ENCODE peak calls at places on chromosome 15, in five cellular contexts. One of them, this sample, is unnamed.

GRCh38 chr15:101351736-101352135 is 56.7 kb upstream of the SNRPA1 start:
- DNase-seq in uterus: no peak
- DNase-seq in IMR-90: no peak
- DNase-seq in ovary: no peak
- DNase-seq in vagina: no peak
- DNase-seq in this sample: no peak

GRCh38 chr15:73005450-73005849 is 46.8 kb upstream of the NEO1 start:
- DNase-seq in uterus: no peak
- DNase-seq in IMR-90: no peak
- DNase-seq in ovary: no peak
- DNase-seq in vagina: no peak
- DNase-seq in this sample: no peak

GRCh38 chr15:60720084-60720483 is 241.1 kb upstream of the ICE2 start:
- DNase-seq in uterus: no peak
- DNase-seq in IMR-90: no peak
- DNase-seq in ovary: no peak
- DNase-seq in vagina: no peak
- DNase-seq in this sample: no peak

GRCh38 chr15:32956006-32956405 is 238.2 kb downstream of the GREM1 start:
- DNase-seq in uterus: no peak
- DNase-seq in IMR-90: peak; percentile 95
- DNase-seq in ovary: no peak
- DNase-seq in vagina: no peak
- DNase-seq in this sample: no peak

GRCh38 chr15:44798815-44799214 is 62.5 kb downstream of the TRIM69 start:
- DNase-seq in uterus: no peak
- DNase-seq in IMR-90: no peak
- DNase-seq in ovary: no peak
- DNase-seq in vagina: no peak
- DNase-seq in this sample: no peak

GRCh38 chr15:97745481-97746071 is 214.9 kb upstream of the ARRDC4 start:
- DNase-seq in uterus: no peak
- DNase-seq in IMR-90: no peak
- DNase-seq in ovary: no peak
- DNase-seq in vagina: no peak
- DNase-seq in this sample: no peak

GRCh38 chr15:82919231-82919886 is 33.2 kb downstream of the HOMER2 start:
- DNase-seq in uterus: no peak
- DNase-seq in IMR-90: no peak
- DNase-seq in ovary: peak; percentile 53
- DNase-seq in vagina: no peak
- DNase-seq in this sample: peak; percentile 88

GRCh38 chr15:64847448-64847847 is 5.7 kb downstream of the PLEKHO2 start:
- DNase-seq in uterus: no peak
- DNase-seq in IMR-90: no peak
- DNase-seq in ovary: no peak
- DNase-seq in vagina: no peak
- DNase-seq in this sample: no peak

GRCh38 chr15:43516185-43516584 is 1.2 kb upstream of the MAP1A start:
- DNase-seq in uterus: peak; percentile 55
- DNase-seq in IMR-90: no peak
- DNase-seq in ovary: peak; percentile 72
- DNase-seq in vagina: peak; percentile 86
- DNase-seq in this sample: no peak

GRCh38 chr15:88900309-88900981 is 5.1 kb upstream of the HAPLN3 start:
- DNase-seq in uterus: no peak
- DNase-seq in IMR-90: peak; percentile 58
- DNase-seq in ovary: no peak
- DNase-seq in vagina: no peak
- DNase-seq in this sample: no peak

GRCh38 chr15:27796405-27797085 is 302.6 kb downstream of the OCA2 start:
- DNase-seq in uterus: no peak
- DNase-seq in IMR-90: no peak
- DNase-seq in ovary: no peak
- DNase-seq in vagina: no peak
- DNase-seq in this sample: no peak

GRCh38 chr15:42143866-42144625 is 12.4 kb downstream of the PLA2G4F start:
- DNase-seq in uterus: no peak
- DNase-seq in IMR-90: no peak
- DNase-seq in ovary: no peak
- DNase-seq in vagina: no peak
- DNase-seq in this sample: peak; percentile 25

GRCh38 chr15:23073890-23074631 is 34.7 kb upstream of the TUBGCP5 start:
- DNase-seq in uterus: no peak
- DNase-seq in IMR-90: no peak
- DNase-seq in ovary: no peak
- DNase-seq in vagina: no peak
- DNase-seq in this sample: peak; percentile 59

GRCh38 chr15:98881526-98882517 is 125.8 kb downstream of the PGPEP1L start:
- DNase-seq in uterus: peak; percentile 53
- DNase-seq in IMR-90: peak; percentile 72
- DNase-seq in ovary: peak; percentile 56
- DNase-seq in vagina: no peak
- DNase-seq in this sample: no peak

GRCh38 chr15:38612159-38612863 is 47.7 kb upstream of the RASGRP1 start:
- DNase-seq in uterus: no peak
- DNase-seq in IMR-90: no peak
- DNase-seq in ovary: no peak
- DNase-seq in vagina: no peak
- DNase-seq in this sample: no peak

GRCh38 chr15:29376580-29376979 is 107.0 kb upstream of the NSMCE3 start:
- DNase-seq in uterus: no peak
- DNase-seq in IMR-90: no peak
- DNase-seq in ovary: no peak
- DNase-seq in vagina: no peak
- DNase-seq in this sample: no peak

GRCh38 chr15:58214941-58215340 is 76.8 kb downstream of the AQP9 start:
- DNase-seq in uterus: no peak
- DNase-seq in IMR-90: no peak
- DNase-seq in ovary: no peak
- DNase-seq in vagina: no peak
- DNase-seq in this sample: no peak

GRCh38 chr15:98292442-98293240 is 332.1 kb downstream of the ARRDC4 start:
- DNase-seq in uterus: no peak
- DNase-seq in IMR-90: no peak
- DNase-seq in ovary: no peak
- DNase-seq in vagina: peak; percentile 79
- DNase-seq in this sample: no peak

GRCh38 chr15:86872782-86873181 is 793.1 kb downstream of the AGBL1 start:
- DNase-seq in uterus: no peak
- DNase-seq in IMR-90: no peak
- DNase-seq in ovary: no peak
- DNase-seq in vagina: no peak
- DNase-seq in this sample: no peak

GRCh38 chr15:25501828-25502446 is 63.1 kb upstream of the UBE3A start:
- DNase-seq in uterus: no peak
- DNase-seq in IMR-90: peak; percentile 41
- DNase-seq in ovary: no peak
- DNase-seq in vagina: no peak
- DNase-seq in this sample: no peak

GRCh38 chr15:71810256-71811035 is at the start of gene NR2E3:
- DNase-seq in uterus: no peak
- DNase-seq in IMR-90: no peak
- DNase-seq in ovary: no peak
- DNase-seq in vagina: no peak
- DNase-seq in this sample: no peak

GRCh38 chr15:56243117-56243773 is 434 bp downstream of the RFX7 start:
- DNase-seq in uterus: peak; percentile 43
- DNase-seq in IMR-90: peak; percentile 26
- DNase-seq in ovary: peak; percentile 29
- DNase-seq in vagina: no peak
- DNase-seq in this sample: peak; percentile 20

GRCh38 chr15:94476681-94477080 is 245.3 kb downstream of the MCTP2 start:
- DNase-seq in uterus: no peak
- DNase-seq in IMR-90: no peak
- DNase-seq in ovary: no peak
- DNase-seq in vagina: no peak
- DNase-seq in this sample: no peak

GRCh38 chr15:99441871-99442267 is 123.9 kb upstream of the MEF2A start:
- DNase-seq in uterus: no peak
- DNase-seq in IMR-90: no peak
- DNase-seq in ovary: no peak
- DNase-seq in vagina: no peak
- DNase-seq in this sample: no peak

GRCh38 chr15:31212956-31213694 is 111.6 kb upstream of the TRPM1 start:
- DNase-seq in uterus: no peak
- DNase-seq in IMR-90: no peak
- DNase-seq in ovary: no peak
- DNase-seq in vagina: no peak
- DNase-seq in this sample: no peak

GRCh38 chr15:75551076-75551475 is 28.0 kb downstream of the PTPN9 start:
- DNase-seq in uterus: no peak
- DNase-seq in IMR-90: no peak
- DNase-seq in ovary: no peak
- DNase-seq in vagina: no peak
- DNase-seq in this sample: no peak

GRCh38 chr15:57541805-57542504 is 49.7 kb upstream of the MYZAP start:
- DNase-seq in uterus: peak; percentile 80
- DNase-seq in IMR-90: peak; percentile 75
- DNase-seq in ovary: peak; percentile 72
- DNase-seq in vagina: peak; percentile 91
- DNase-seq in this sample: no peak

GRCh38 chr15:57591822-57592367 is at the start of gene MYZAP:
- DNase-seq in uterus: peak; percentile 38
- DNase-seq in IMR-90: no peak
- DNase-seq in ovary: peak; percentile 32
- DNase-seq in vagina: no peak
- DNase-seq in this sample: peak; percentile 69

DNA sequence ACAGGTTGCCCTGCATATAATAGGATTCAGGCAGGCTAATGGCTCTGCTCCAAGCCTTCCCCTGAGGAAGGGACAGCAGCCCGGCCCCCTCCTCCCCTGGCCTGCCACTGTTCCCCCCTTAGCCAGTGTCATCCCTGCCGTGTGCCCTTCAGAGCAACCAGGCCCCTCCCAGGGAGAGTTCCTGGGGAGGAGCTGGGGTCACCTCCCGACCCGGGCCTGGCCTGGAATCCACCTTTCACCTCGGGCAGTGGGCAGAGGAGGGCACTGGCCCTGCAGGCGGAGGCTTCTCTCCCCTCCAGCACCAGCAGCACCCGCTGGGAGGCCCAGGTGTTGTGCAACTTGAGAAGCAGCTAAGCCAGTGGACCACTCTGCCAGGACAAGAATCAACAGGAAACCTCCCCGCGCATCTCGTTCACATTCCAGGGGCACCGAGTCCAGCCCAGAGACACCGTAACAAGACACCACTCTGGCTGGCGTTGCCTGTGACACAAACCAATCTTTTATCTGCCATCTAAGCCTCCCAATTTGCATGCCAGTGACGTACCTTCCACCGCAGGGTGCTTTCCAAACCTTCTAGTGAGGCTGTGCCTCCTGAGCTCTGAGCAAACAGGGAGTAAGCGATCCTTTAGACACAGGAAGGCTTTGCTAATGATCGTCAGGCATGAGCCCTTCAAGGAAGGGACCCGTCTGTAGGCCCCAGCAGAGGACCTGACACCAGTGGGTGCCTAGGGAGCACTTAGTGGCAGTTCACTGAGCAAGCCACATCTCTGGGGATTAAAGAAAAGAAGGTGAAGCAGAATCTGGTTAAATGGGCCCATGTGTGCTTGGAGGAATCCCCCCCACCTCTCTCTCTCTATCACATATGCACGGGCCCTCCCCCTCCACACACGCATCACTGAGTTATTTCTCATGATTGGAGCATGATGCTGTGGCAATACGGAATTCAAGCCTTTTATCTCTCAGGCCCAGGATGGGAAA is 98.9 kb upstream of the TLE3 start:
- DNase-seq in uterus: peak; percentile 40
- DNase-seq in IMR-90: peak; percentile 88
- DNase-seq in ovary: peak; percentile 47
- DNase-seq in vagina: peak; percentile 94
- DNase-seq in this sample: peak; percentile 98
- TF ChIP-seq POLR2A in uterus: no peak
- TF ChIP-seq POLR2A in IMR-90: no peak
- TF ChIP-seq POLR2A in ovary: no peak
- TF ChIP-seq POLR2A in vagina: no peak
- TF ChIP-seq POLR2A in this sample: no peak

GRCh38 chr15:63349621-63350020 is 32.0 kb downstream of the CA12 start:
- DNase-seq in uterus: no peak
- DNase-seq in IMR-90: no peak
- DNase-seq in ovary: no peak
- DNase-seq in vagina: no peak
- DNase-seq in this sample: no peak
- H3K4me1 ChIP-seq in uterus: no peaks in the 10 kb centered on the region
- H3K4me1 ChIP-seq in IMR-90: peaks cover 36% of the 10 kb centered on the region
- H3K4me1 ChIP-seq in ovary: peaks cover 24% of the 10 kb centered on the region
- H3K4me1 ChIP-seq in vagina: peaks cover 66% of the 10 kb centered on the region
- H3K4me1 ChIP-seq in this sample: no peaks in the 10 kb centered on the region

DNA sequence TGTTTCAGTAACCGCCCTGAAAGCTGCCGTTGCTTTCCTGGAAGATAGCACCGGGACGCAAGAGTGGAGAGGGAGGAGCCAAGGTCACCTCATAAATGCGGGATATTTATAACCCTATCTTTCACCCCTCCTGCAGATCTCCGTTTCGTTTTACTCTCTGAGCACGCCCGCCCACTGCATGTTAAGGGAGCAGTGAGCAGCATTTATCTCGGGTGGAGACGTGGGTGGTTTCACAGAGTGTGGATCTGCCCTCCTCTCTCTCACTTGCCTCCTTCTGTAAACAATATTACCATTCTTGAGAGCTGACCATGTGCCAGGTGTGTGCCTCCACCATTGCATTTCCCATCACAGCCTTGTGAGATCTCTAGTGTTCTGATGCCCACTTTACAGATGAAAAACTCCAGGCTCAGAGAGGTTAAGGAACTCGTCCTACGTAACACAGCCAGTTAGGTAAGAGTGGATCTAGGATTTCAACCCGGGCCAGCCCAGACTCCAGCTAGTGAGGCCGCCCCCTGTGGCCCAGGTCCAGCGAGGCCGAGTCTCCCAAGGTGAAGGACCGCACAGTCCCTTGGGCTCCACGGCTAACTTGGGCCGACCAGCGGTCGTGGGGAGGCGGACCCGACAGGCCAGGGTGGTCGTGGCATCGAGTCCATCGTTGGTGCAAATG is 16.9 kb upstream of the SEMA4B start:
- DNase-seq in uterus: peak; percentile 89
- DNase-seq in IMR-90: no peak
- DNase-seq in ovary: peak; percentile 90
- DNase-seq in vagina: peak; percentile 97
- DNase-seq in this sample: peak; percentile 84
- TF ChIP-seq POLR2A in uterus: no peak
- TF ChIP-seq POLR2A in IMR-90: no peak
- TF ChIP-seq POLR2A in ovary: no peak
- TF ChIP-seq POLR2A in vagina: peak; percentile 22
- TF ChIP-seq POLR2A in this sample: no peak

DNA sequence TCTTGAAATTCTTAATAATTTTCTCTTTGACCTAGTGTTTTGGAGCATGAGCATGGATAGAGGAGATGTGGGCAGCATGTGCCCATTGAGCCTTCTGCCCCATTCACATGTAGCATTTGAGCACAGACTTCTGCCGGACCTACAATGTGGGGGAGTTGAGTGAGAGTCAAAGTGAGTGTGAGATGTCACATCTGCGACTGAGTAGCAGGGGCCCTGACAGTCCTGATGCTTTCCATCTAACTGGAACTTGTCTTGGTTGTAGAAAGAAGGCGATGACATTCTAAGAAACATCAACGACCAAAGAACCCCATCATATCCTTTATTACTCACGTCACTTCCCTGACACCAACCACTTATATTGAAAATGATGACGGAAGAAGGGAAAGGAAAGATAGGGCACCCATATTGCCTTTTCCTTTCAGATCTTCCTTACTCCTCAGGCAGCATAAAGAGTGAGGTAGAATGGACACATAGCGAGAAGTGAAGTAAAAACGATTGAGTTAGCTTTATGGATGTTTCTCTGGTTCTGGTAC is 30.5 kb downstream of the SMAD3 start:
- DNase-seq in uterus: no peak
- DNase-seq in IMR-90: no peak
- DNase-seq in ovary: no peak
- DNase-seq in vagina: no peak
- DNase-seq in this sample: no peak
- H3K4me1 ChIP-seq in uterus: no peaks in the 10 kb centered on the region
- H3K4me1 ChIP-seq in IMR-90: peaks cover 49% of the 10 kb centered on the region
- H3K4me1 ChIP-seq in ovary: peaks cover 13% of the 10 kb centered on the region
- H3K4me1 ChIP-seq in vagina: peaks cover 77% of the 10 kb centered on the region
- H3K4me1 ChIP-seq in this sample: peaks cover 13% of the 10 kb centered on the region